ENCODE peak calls at places on chromosomes 12 and 14, in six cellular contexts. U is ovary; Q is Kasumi-1; S is HS-5; W is A172; A is CD8-positive, alpha-beta T cell. T is an unnamed sample.

GRCh38 chr14:58193542-58193941 is 6.4 kb upstream of the ACTR10 start:
- DNase-seq in U (no peak), Q (no peak), S (no peak), W (no peak), A (no peak), T (no peak)

GRCh38 chr12:100959481-100959880 is 164.9 kb downstream of the ANO4 start:
- DNase-seq in U (no peak), Q (no peak), S (peak; percentile 6), W (peak; percentile 43), A (no peak), T (no peak)

GRCh38 chr12:16300706-16301105 is 23.2 kb upstream of the SLC15A5 start:
- DNase-seq in U (no peak), Q (no peak), S (no peak), W (no peak), A (no peak), T (no peak)

GRCh38 chr14:59511916-59512530 is 27.7 kb downstream of the JKAMP start:
- DNase-seq in U (no peak), Q (no peak), S (no peak), W (no peak), A (no peak), T (peak; percentile 9)

GRCh38 chr12:13435535-13435934 is 239.0 kb downstream of the EMP1 start:
- DNase-seq in U (no peak), Q (no peak), S (no peak), W (no peak), A (no peak), T (no peak)

GRCh38 chr12:39831587-39832315 is 212.1 kb upstream of the ABCD2 start:
- DNase-seq in U (no peak), Q (peak; percentile 32), S (no peak), W (peak; percentile 34), A (no peak), T (no peak)

GRCh38 chr12:11840350-11840749 is 190.9 kb downstream of the ETV6 start:
- DNase-seq in U (no peak), Q (no peak), S (no peak), W (no peak), A (no peak), T (no peak)

GRCh38 chr14:49497725-49498348 is 88.3 kb downstream of the RPS29 start:
- DNase-seq in U (no peak), Q (peak; percentile 90), S (peak; percentile 43), W (peak; percentile 46), A (no peak), T (peak; percentile 70)

GRCh38 chr12:62643470-62643869 is 176.8 kb downstream of the MON2 start:
- DNase-seq in U (no peak), Q (no peak), S (no peak), W (no peak), A (no peak), T (no peak)

GRCh38 chr12:26121841-26122680 is 2.8 kb downstream of the BHLHE41 start:
- DNase-seq in U (peak; percentile 63), Q (peak; percentile 41), S (no peak), W (no peak), A (peak; percentile 22), T (peak; percentile 37)

GRCh38 chr14:103232338-103232808 is 101.7 kb upstream of the EIF5 start:
- DNase-seq in U (no peak), Q (no peak), S (no peak), W (no peak), A (no peak), T (no peak)

GRCh38 chr14:81453166-81453766 is 53.1 kb upstream of the STON2 start:
- DNase-seq in U (peak; percentile 61), Q (peak; percentile 50), S (no peak), W (peak; percentile 22), A (no peak), T (peak; percentile 53)

GRCh38 chr14:36724162-36724561 is 62.5 kb downstream of the PAX9 start:
- DNase-seq in U (no peak), Q (no peak), S (no peak), W (no peak), A (no peak), T (no peak)

GRCh38 chr14:100294213-100294962 is 11.9 kb downstream of the SLC25A29 start:
- DNase-seq in U (peak; percentile 45), Q (no peak), S (no peak), W (no peak), A (no peak), T (no peak)

GRCh38 chr14:23376477-23377200 is at the start of gene CMTM5:
- DNase-seq in U (no peak), Q (no peak), S (no peak), W (no peak), A (no peak), T (no peak)

GRCh38 chr12:1534708-1535107 is 59.7 kb downstream of the FBXL14 start:
- DNase-seq in U (no peak), Q (no peak), S (no peak), W (no peak), A (no peak), T (peak; percentile 76)

GRCh38 chr12:4379410-4379809 is at the start of gene FGF23:
- DNase-seq in U (no peak), Q (no peak), S (no peak), W (no peak), A (no peak), T (no peak)

GRCh38 chr14:52366796-52367315 is 52.7 kb downstream of the PTGER2 start:
- DNase-seq in U (no peak), Q (no peak), S (no peak), W (no peak), A (no peak), T (no peak)

GRCh38 chr12:73221836-73222235 is 949.7 kb downstream of the TRHDE start:
- DNase-seq in U (no peak), Q (peak; percentile 49), S (no peak), W (no peak), A (no peak), T (no peak)

GRCh38 chr12:112843272-112843671 is 51.7 kb downstream of the RPH3A start:
- DNase-seq in U (no peak), Q (no peak), S (no peak), W (no peak), A (no peak), T (no peak)

GRCh38 chr14:87457727-87458126 is 535.3 kb downstream of the GALC start:
- DNase-seq in U (no peak), Q (no peak), S (no peak), W (peak; percentile 21), A (no peak), T (peak; percentile 45)

GRCh38 chr14:89899917-89900680 is 54.4 kb downstream of the EFCAB11 start:
- DNase-seq in U (no peak), Q (peak; percentile 52), S (no peak), W (no peak), A (no peak), T (peak; percentile 21)

GRCh38 chr12:54429014-54429471 is 10.0 kb upstream of the ITGA5 start:
- DNase-seq in U (no peak), Q (no peak), S (no peak), W (no peak), A (no peak), T (no peak)

GRCh38 chr12:108564724-108565123 is 2.3 kb downstream of the ISCU start:
- DNase-seq in U (no peak), Q (no peak), S (no peak), W (no peak), A (no peak), T (no peak)

GRCh38 chr14:80681651-80682050 is 259.9 kb downstream of the CEP128 start:
- DNase-seq in U (no peak), Q (no peak), S (no peak), W (no peak), A (no peak), T (no peak)

GRCh38 chr14:34098045-34098984 is 147.4 kb upstream of the EGLN3 start:
- DNase-seq in U (peak; percentile 60), Q (no peak), S (no peak), W (peak; percentile 30), A (no peak), T (peak; percentile 34)

GRCh38 chr12:112906712-112907414 is at the start of gene OAS1:
- DNase-seq in U (no peak), Q (peak; percentile 37), S (no peak), W (peak; percentile 57), A (no peak), T (peak; percentile 89)

GRCh38 chr12:115245005-115245404 is 561.0 kb upstream of the TBX3 start:
- DNase-seq in U (no peak), Q (no peak), S (no peak), W (no peak), A (no peak), T (no peak)

GRCh38 chr12:9341260-9341585 is 133.0 kb upstream of the PZP start:
- DNase-seq in U (no peak), Q (no peak), S (no peak), W (no peak), A (no peak), T (no peak)

T was measured in ACHN.